ENCODE peak calls at places on chromosomes 5 and 9, in five cellular contexts. P, M, W, B and C are unnamed samples.

GRCh38 chr5:83917261-83917908 is 196.7 kb upstream of the HAPLN1 start:
- DNase-seq in P (no peak), M (no peak), W (no peak), B (no peak), C (no peak)

GRCh38 chr9:5042661-5043178 is 57.6 kb downstream of the JAK2 start:
- DNase-seq in P (no peak), M (peak), W (no peak), B (no peak), C (no peak)

GRCh38 chr5:108661590-108662219 is 86.0 kb upstream of the FER start:
- DNase-seq in P (no peak), M (no peak), W (no peak), B (no peak), C (no peak)

GRCh38 chr5:79689541-79690466 is at the start of gene CMYA5:
- DNase-seq in P (no peak), M (no peak), W (peak), B (peak), C (peak)

GRCh38 chr5:132067451-132067850 is 6.1 kb upstream of the CSF2 start:
- DNase-seq in P (no peak), M (no peak), W (no peak), B (no peak), C (no peak)

GRCh38 chr5:127959152-127959764 is 124.3 kb upstream of the SLC12A2 start:
- DNase-seq in P (peak), M (no peak), W (peak), B (peak), C (peak)

GRCh38 chr9:93662952-93663572 is 86.7 kb downstream of the PHF2 start:
- DNase-seq in P (no peak), M (no peak), W (no peak), B (no peak), C (no peak)

GRCh38 chr5:64869419-64869818 is 100.7 kb downstream of the CWC27 start:
- DNase-seq in P (no peak), M (no peak), W (no peak), B (no peak), C (no peak)

GRCh38 chr9:20884985-20885593 is 146.4 kb downstream of the HACD4 start:
- DNase-seq in P (peak), M (no peak), W (peak), B (peak), C (peak)

GRCh38 chr5:77995793-77996409 is 219.8 kb upstream of the TBCA start:
- DNase-seq in P (no peak), M (no peak), W (peak), B (no peak), C (no peak)

GRCh38 chr5:143064207-143064606 is 294.0 kb downstream of the ARHGAP26 start:
- DNase-seq in P (no peak), M (no peak), W (no peak), B (no peak), C (no peak)

GRCh38 chr9:87569008-87569908 is 71.6 kb downstream of the DAPK1 start:
- DNase-seq in P (no peak), M (no peak), W (no peak), B (no peak), C (no peak)

GRCh38 chr5:116142495-116142894 is 57.7 kb downstream of the COMMD10 start:
- DNase-seq in P (no peak), M (no peak), W (no peak), B (no peak), C (no peak)

GRCh38 chr9:113927277-113927676 is 51.2 kb downstream of the ZNF618 start:
- DNase-seq in P (no peak), M (no peak), W (no peak), B (no peak), C (no peak)

GRCh38 chr5:166845044-166845443 is 1446.4 kb upstream of the WWC1 start:
- DNase-seq in P (no peak), M (no peak), W (no peak), B (no peak), C (no peak)

GRCh38 chr5:106292654-106293053 is 1378.1 kb downstream of the EFNA5 start:
- DNase-seq in P (no peak), M (no peak), W (no peak), B (no peak), C (no peak)

GRCh38 chr9:121667214-121667613 is 15.8 kb downstream of the DAB2IP start:
- DNase-seq in P (no peak), M (no peak), W (no peak), B (no peak), C (no peak)

GRCh38 chr5:124114911-124115310 is 602.9 kb downstream of the CSNK1G3 start:
- DNase-seq in P (no peak), M (no peak), W (no peak), B (no peak), C (no peak)

GRCh38 chr5:170885281-170885680 is 23.5 kb downstream of the RANBP17 start:
- DNase-seq in P (no peak), M (no peak), W (no peak), B (no peak), C (no peak)

GRCh38 chr5:142697846-142698245 is 12.0 kb upstream of the FGF1 start:
- DNase-seq in P (no peak), M (no peak), W (no peak), B (peak), C (peak)

GRCh38 chr5:10601246-10602030 is 37.6 kb downstream of the ANKRD33B start:
- DNase-seq in P (peak), M (peak), W (peak), B (peak), C (peak)

GRCh38 chr5:148780711-148781110 is 45.7 kb upstream of the ADRB2 start:
- DNase-seq in P (no peak), M (no peak), W (no peak), B (no peak), C (no peak)

GRCh38 chr5:55597014-55597981 is 62.5 kb upstream of the PLPP1 start:
- DNase-seq in P (no peak), M (no peak), W (no peak), B (peak), C (peak)

GRCh38 chr9:97802276-97802675 is 50.8 kb upstream of the FOXE1 start:
- DNase-seq in P (no peak), M (no peak), W (no peak), B (no peak), C (no peak)

GRCh38 chr5:172334641-172335040 is 51.1 kb upstream of the UBTD2 start:
- DNase-seq in P (no peak), M (no peak), W (no peak), B (no peak), C (no peak)

GRCh38 chr9:4939118-4939561 is 45.9 kb upstream of the JAK2 start:
- DNase-seq in P (no peak), M (no peak), W (no peak), B (no peak), C (no peak)

GRCh38 chr9:113186241-113186755 is 34.8 kb downstream of the FKBP15 start:
- DNase-seq in P (no peak), M (no peak), W (no peak), B (no peak), C (no peak)

GRCh38 chr5:71937906-71938698 is 169.2 kb upstream of the MAP1B start:
- DNase-seq in P (peak), M (no peak), W (peak), B (peak), C (no peak)

GRCh38 chr5:97923496-97923895 is 740.4 kb upstream of the RIOK2 start:
- DNase-seq in P (no peak), M (no peak), W (no peak), B (no peak), C (no peak)

GRCh38 chr5:18465833-18466681 is 831.8 kb downstream of the TAF11L14 start:
- DNase-seq in P (peak), M (no peak), W (peak), B (no peak), C (no peak)

GRCh38 chr9:136521541-136521940 is 24.3 kb downstream of the NOTCH1 start:
- DNase-seq in P (no peak), M (no peak), W (no peak), B (peak), C (no peak)

GRCh38 chr9:90851444-90851843 is 49.8 kb downstream of the SYK start:
- DNase-seq in P (no peak), M (no peak), W (no peak), B (no peak), C (no peak)

GRCh38 chr5:129094924-129095797 is 612 bp downstream of the ISOC1 start:
- DNase-seq in P (peak), M (peak), W (peak), B (peak), C (peak)

GRCh38 chr5:155514105-155514563 is 500.6 kb downstream of the KIF4B start:
- DNase-seq in P (no peak), M (no peak), W (no peak), B (no peak), C (no peak)

GRCh38 chr5:103889500-103890209 is 327.1 kb upstream of the NUDT12 start:
- DNase-seq in P (no peak), M (no peak), W (no peak), B (no peak), C (no peak)

GRCh38 chr9:124975131-124975530 is 34.2 kb upstream of the GOLGA1 start:
- DNase-seq in P (no peak), M (no peak), W (no peak), B (no peak), C (no peak)

GRCh38 chr5:53482717-53483638 is 2.5 kb downstream of the FST start:
- DNase-seq in P (no peak), M (no peak), W (no peak), B (peak), C (peak)

GRCh38 chr5:172344855-172345254 is 61.3 kb upstream of the UBTD2 start:
- DNase-seq in P (no peak), M (no peak), W (no peak), B (no peak), C (no peak)

GRCh38 chr5:167072225-167072624 is 1219.2 kb upstream of the WWC1 start:
- DNase-seq in P (no peak), M (no peak), W (no peak), B (no peak), C (no peak)